ENCODE peak calls at places on chromosomes 1 and 21, in five cellular contexts. One of them, this sample, is unnamed.

GRCh38 chr1:236734141-236734765 is 48.0 kb downstream of the ACTN2 start:
- DNase-seq in tibial artery: no peak
- DNase-seq in epithelial cell of esophagus: peak
- DNase-seq in cardiac fibroblast: peak
- DNase-seq in GM20000: no peak
- DNase-seq in this sample: no peak

GRCh38 chr1:203428981-203429599 is 46.5 kb upstream of the PRELP start:
- DNase-seq in tibial artery: no peak
- DNase-seq in epithelial cell of esophagus: peak
- DNase-seq in cardiac fibroblast: no peak
- DNase-seq in GM20000: no peak
- DNase-seq in this sample: no peak

GRCh38 chr1:11107541-11107940 is 7.9 kb upstream of the EXOSC10 start:
- DNase-seq in tibial artery: no peak
- DNase-seq in epithelial cell of esophagus: no peak
- DNase-seq in cardiac fibroblast: no peak
- DNase-seq in GM20000: no peak
- DNase-seq in this sample: no peak

GRCh38 chr1:48916121-48917069 is 139.7 kb upstream of the BEND5 start:
- DNase-seq in tibial artery: no peak
- DNase-seq in epithelial cell of esophagus: peak
- DNase-seq in cardiac fibroblast: peak
- DNase-seq in GM20000: no peak
- DNase-seq in this sample: no peak

GRCh38 chr1:94068831-94069648 is 51.9 kb downstream of the ABCA4 start:
- DNase-seq in tibial artery: no peak
- DNase-seq in epithelial cell of esophagus: peak
- DNase-seq in cardiac fibroblast: peak
- DNase-seq in GM20000: no peak
- DNase-seq in this sample: no peak

GRCh38 chr1:38028105-38028591 is 15.6 kb downstream of the UTP11 start:
- DNase-seq in tibial artery: no peak
- DNase-seq in epithelial cell of esophagus: peak
- DNase-seq in cardiac fibroblast: no peak
- DNase-seq in GM20000: peak
- DNase-seq in this sample: peak

GRCh38 chr1:32195972-32196823 is 4.2 kb upstream of the CCDC28B start:
- DNase-seq in tibial artery: no peak
- DNase-seq in epithelial cell of esophagus: no peak
- DNase-seq in cardiac fibroblast: peak
- DNase-seq in GM20000: no peak
- DNase-seq in this sample: no peak

GRCh38 chr1:204227351-204227750 is 13.6 kb upstream of the GOLT1A start:
- DNase-seq in tibial artery: no peak
- DNase-seq in epithelial cell of esophagus: no peak
- DNase-seq in cardiac fibroblast: no peak
- DNase-seq in GM20000: no peak
- DNase-seq in this sample: no peak

GRCh38 chr1:2337081-2337480 is 54.3 kb downstream of the MORN1 start:
- DNase-seq in tibial artery: no peak
- DNase-seq in epithelial cell of esophagus: no peak
- DNase-seq in cardiac fibroblast: no peak
- DNase-seq in GM20000: no peak
- DNase-seq in this sample: no peak

GRCh38 chr1:27600500-27601175 is 3.3 kb downstream of the AHDC1 start:
- DNase-seq in tibial artery: no peak
- DNase-seq in epithelial cell of esophagus: no peak
- DNase-seq in cardiac fibroblast: peak
- DNase-seq in GM20000: no peak
- DNase-seq in this sample: no peak

GRCh38 chr1:204288061-204288588 is 71.6 kb downstream of the PLEKHA6 start:
- DNase-seq in tibial artery: peak
- DNase-seq in epithelial cell of esophagus: peak
- DNase-seq in cardiac fibroblast: peak
- DNase-seq in GM20000: no peak
- DNase-seq in this sample: no peak

DNA sequence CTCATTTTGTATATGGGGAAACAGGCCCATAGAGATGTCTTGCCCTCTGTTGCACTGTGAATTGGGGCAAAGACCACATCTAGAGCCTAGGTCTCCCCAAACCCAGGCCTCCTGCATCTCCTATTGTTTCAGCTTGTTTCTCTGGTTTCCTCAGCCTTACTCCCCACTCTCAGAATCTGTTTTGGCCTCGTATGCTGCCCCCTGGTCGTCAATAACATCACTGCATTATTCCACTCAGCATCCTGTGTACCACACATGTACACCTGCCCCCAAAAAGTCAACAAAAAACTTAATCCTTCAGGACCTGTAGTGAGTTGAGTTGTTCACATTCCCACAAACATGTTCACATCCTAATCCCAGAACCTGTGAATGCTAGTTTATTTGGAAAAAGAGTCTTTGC is 184.8 kb downstream of the BRINP2 start:
- DNase-seq in tibial artery: no peak
- DNase-seq in epithelial cell of esophagus: peak
- DNase-seq in cardiac fibroblast: peak
- DNase-seq in GM20000: no peak
- DNase-seq in this sample: no peak
- TF ChIP-seq CTCF in tibial artery: no peak
- TF ChIP-seq CTCF in epithelial cell of esophagus: peak
- TF ChIP-seq CTCF in cardiac fibroblast: peak
- TF ChIP-seq CTCF in GM20000: no peak
- TF ChIP-seq CTCF in this sample: peak

GRCh38 chr1:231363624-231364023 is 25.5 kb downstream of the SPRTN start:
- DNase-seq in tibial artery: no peak
- DNase-seq in epithelial cell of esophagus: no peak
- DNase-seq in cardiac fibroblast: no peak
- DNase-seq in GM20000: no peak
- DNase-seq in this sample: no peak

GRCh38 chr1:231374394-231374793 is 36.3 kb downstream of the SPRTN start:
- DNase-seq in tibial artery: no peak
- DNase-seq in epithelial cell of esophagus: no peak
- DNase-seq in cardiac fibroblast: no peak
- DNase-seq in GM20000: no peak
- DNase-seq in this sample: no peak

GRCh38 chr1:231372501-231372900 is 34.4 kb downstream of the SPRTN start:
- DNase-seq in tibial artery: no peak
- DNase-seq in epithelial cell of esophagus: no peak
- DNase-seq in cardiac fibroblast: no peak
- DNase-seq in GM20000: no peak
- DNase-seq in this sample: no peak

DNA sequence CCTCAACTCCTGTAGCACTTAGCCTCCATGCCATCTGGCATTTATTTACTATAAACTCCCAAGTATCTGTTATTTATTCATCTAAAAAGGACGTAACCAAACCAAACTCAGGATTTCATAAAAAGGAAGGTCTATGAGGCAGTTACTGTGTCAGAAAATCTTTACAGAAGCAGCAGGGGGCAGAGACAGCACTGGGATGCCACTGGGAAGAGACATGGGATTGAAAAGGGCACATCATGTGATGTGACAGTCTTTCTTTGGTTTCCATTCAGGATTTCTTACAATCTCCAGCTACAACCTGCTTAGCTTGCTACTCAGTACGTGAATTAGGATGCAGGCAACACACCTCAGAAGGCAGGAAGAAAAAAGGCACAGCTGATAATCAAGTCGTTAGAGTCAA is 31.2 kb downstream of the SPRTN start:
- DNase-seq in tibial artery: no peak
- DNase-seq in epithelial cell of esophagus: no peak
- DNase-seq in cardiac fibroblast: no peak
- DNase-seq in GM20000: no peak
- DNase-seq in this sample: no peak
- TF ChIP-seq CTCF in tibial artery: no peak
- TF ChIP-seq CTCF in epithelial cell of esophagus: no peak
- TF ChIP-seq CTCF in cardiac fibroblast: no peak
- TF ChIP-seq CTCF in GM20000: no peak
- TF ChIP-seq CTCF in this sample: no peak

GRCh38 chr1:90476994-90477393 is 240.1 kb downstream of the BARHL2 start:
- DNase-seq in tibial artery: no peak
- DNase-seq in epithelial cell of esophagus: no peak
- DNase-seq in cardiac fibroblast: no peak
- DNase-seq in GM20000: no peak
- DNase-seq in this sample: no peak

GRCh38 chr1:90474158-90474557 is 242.9 kb downstream of the BARHL2 start:
- DNase-seq in tibial artery: no peak
- DNase-seq in epithelial cell of esophagus: no peak
- DNase-seq in cardiac fibroblast: no peak
- DNase-seq in GM20000: no peak
- DNase-seq in this sample: no peak

GRCh38 chr1:90476411-90476810 is 240.7 kb downstream of the BARHL2 start:
- DNase-seq in tibial artery: no peak
- DNase-seq in epithelial cell of esophagus: no peak
- DNase-seq in cardiac fibroblast: no peak
- DNase-seq in GM20000: no peak
- DNase-seq in this sample: no peak

GRCh38 chr1:90474731-90475130 is 242.4 kb downstream of the BARHL2 start:
- DNase-seq in tibial artery: no peak
- DNase-seq in epithelial cell of esophagus: no peak
- DNase-seq in cardiac fibroblast: no peak
- DNase-seq in GM20000: no peak
- DNase-seq in this sample: no peak

DNA sequence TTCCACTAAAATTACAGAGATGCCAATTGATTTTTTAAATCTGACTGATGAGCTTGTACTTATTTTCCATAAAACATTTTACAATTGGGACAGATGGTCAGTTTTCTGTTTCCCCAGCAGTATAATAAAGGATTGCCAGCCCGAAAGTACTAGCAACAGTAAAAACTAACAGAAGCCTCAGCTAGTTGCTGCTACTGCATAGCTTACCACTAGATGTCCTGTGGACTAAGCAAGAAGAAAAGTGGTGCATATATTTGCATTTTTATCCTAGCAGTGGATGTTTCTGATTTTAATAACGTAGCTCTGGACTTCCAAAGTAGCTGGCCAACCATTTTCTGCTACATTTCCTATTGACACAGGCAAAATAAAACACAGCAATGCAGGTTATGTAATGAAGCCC is 241.5 kb downstream of the BARHL2 start:
- DNase-seq in tibial artery: no peak
- DNase-seq in epithelial cell of esophagus: peak
- DNase-seq in cardiac fibroblast: no peak
- DNase-seq in GM20000: no peak
- DNase-seq in this sample: no peak
- TF ChIP-seq CTCF in tibial artery: no peak
- TF ChIP-seq CTCF in epithelial cell of esophagus: peak
- TF ChIP-seq CTCF in cardiac fibroblast: peak
- TF ChIP-seq CTCF in GM20000: no peak
- TF ChIP-seq CTCF in this sample: no peak

GRCh38 chr1:1306661-1307260 is 969 bp downstream of the ACAP3 start:
- DNase-seq in tibial artery: no peak
- DNase-seq in epithelial cell of esophagus: peak
- DNase-seq in cardiac fibroblast: no peak
- DNase-seq in GM20000: no peak
- DNase-seq in this sample: no peak

GRCh38 chr1:1307261-1307907 is 346 bp downstream of the ACAP3 start:
- DNase-seq in tibial artery: peak
- DNase-seq in epithelial cell of esophagus: no peak
- DNase-seq in cardiac fibroblast: no peak
- DNase-seq in GM20000: no peak
- DNase-seq in this sample: no peak

GRCh38 chr1:1304331-1305299 is 3.1 kb downstream of the ACAP3 start:
- DNase-seq in tibial artery: peak
- DNase-seq in epithelial cell of esophagus: peak
- DNase-seq in cardiac fibroblast: peak
- DNase-seq in GM20000: no peak
- DNase-seq in this sample: no peak

GRCh38 chr1:1305300-1306069 is 2.2 kb downstream of the ACAP3 start:
- DNase-seq in tibial artery: peak
- DNase-seq in epithelial cell of esophagus: peak
- DNase-seq in cardiac fibroblast: peak
- DNase-seq in GM20000: peak
- DNase-seq in this sample: peak

GRCh38 chr1:1306070-1306660 is 1.6 kb downstream of the ACAP3 start:
- DNase-seq in tibial artery: no peak
- DNase-seq in epithelial cell of esophagus: no peak
- DNase-seq in cardiac fibroblast: peak
- DNase-seq in GM20000: peak
- DNase-seq in this sample: no peak
- TF ChIP-seq CTCF in tibial artery: no peak
- TF ChIP-seq CTCF in epithelial cell of esophagus: peak
- TF ChIP-seq CTCF in cardiac fibroblast: peak
- TF ChIP-seq CTCF in GM20000: no peak
- TF ChIP-seq CTCF in this sample: no peak

DNA sequence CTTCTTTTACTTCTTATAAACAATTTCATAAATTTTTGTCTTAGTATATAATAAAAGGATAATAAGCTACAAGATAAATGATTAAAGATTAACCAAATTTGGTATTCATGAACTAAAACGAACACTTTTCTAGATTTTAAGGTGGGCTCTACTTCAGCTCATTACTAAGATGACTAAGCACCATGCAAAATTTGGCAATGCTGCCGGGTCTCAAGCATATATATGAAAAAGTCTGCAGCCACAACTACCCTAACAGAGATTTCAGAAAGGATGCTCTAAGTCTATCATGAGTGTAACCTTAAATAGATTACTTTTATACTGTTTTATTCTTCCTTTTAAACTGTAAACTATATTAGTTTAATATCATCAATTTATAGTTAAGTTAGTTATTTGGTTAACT is 47.8 kb downstream of the BRWD1 start:
- DNase-seq in tibial artery: no peak
- DNase-seq in epithelial cell of esophagus: no peak
- DNase-seq in cardiac fibroblast: no peak
- DNase-seq in GM20000: no peak
- DNase-seq in this sample: no peak
- TF ChIP-seq CTCF in tibial artery: no peak
- TF ChIP-seq CTCF in epithelial cell of esophagus: no peak
- TF ChIP-seq CTCF in cardiac fibroblast: no peak
- TF ChIP-seq CTCF in GM20000: no peak
- TF ChIP-seq CTCF in this sample: no peak